ENCODE peak calls at places on chromosomes 13 and 19, in four cellular contexts. Y is IMR-90, F is neuronal stem cell, K is H9. X is an unnamed sample.
A peak's percentile ranks its signal among the peaks of the same experiment; 100 is the strongest.

GRCh38 chr13:51632643-51633357 is 48.5 kb downstream of the WDFY2 start:
- DNase-seq in Y (no peak), F (peak; percentile 54), K (peak; percentile 41), X (no peak)

GRCh38 chr13:110712849-110713641 is 455 bp upstream of the ING1 start:
- DNase-seq in Y (peak; percentile 100), F (peak; percentile 99), K (peak; percentile 100), X (peak; percentile 100)

GRCh38 chr13:26867451-26868067 is 107.0 kb upstream of the GPR12 start:
- DNase-seq in Y (peak; percentile 14), F (peak; percentile 40), K (no peak), X (peak; percentile 32)

GRCh38 chr19:2650515-2650914 is 52.0 kb downstream of the GNG7 start:
- DNase-seq in Y (no peak), F (no peak), K (no peak), X (no peak)

GRCh38 chr19:34669305-34669704 is 7.7 kb downstream of the SCGB2B2 start:
- DNase-seq in Y (no peak), F (no peak), K (no peak), X (no peak)

GRCh38 chr19:9936151-9937000 is at the start of gene OLFM2:
- DNase-seq in Y (no peak), F (peak; percentile 63), K (peak; percentile 89), X (no peak)

GRCh38 chr19:13974073-13974472 is 21.8 kb downstream of the DCAF15 start:
- DNase-seq in Y (no peak), F (peak; percentile 35), K (peak; percentile 93), X (no peak)

GRCh38 chr13:48723168-48723567 is 69.4 kb downstream of the CYSLTR2 start:
- DNase-seq in Y (no peak), F (no peak), K (no peak), X (no peak)

GRCh38 chr19:459724-460511 is 915 bp downstream of the SHC2 start:
- DNase-seq in Y (peak; percentile 27), F (peak; percentile 60), K (peak; percentile 61), X (peak; percentile 82)

GRCh38 chr13:111262281-111262680 is 58.2 kb upstream of the TEX29 start:
- DNase-seq in Y (no peak), F (no peak), K (no peak), X (no peak)

GRCh38 chr13:30615851-30616311 is 1.8 kb upstream of the USPL1 start:
- DNase-seq in Y (peak; percentile 41), F (no peak), K (no peak), X (peak; percentile 52)

GRCh38 chr19:1474765-1475351 is 4.2 kb downstream of the C19orf25 start:
- DNase-seq in Y (no peak), F (no peak), K (no peak), X (no peak)

GRCh38 chr13:103517066-103517767 is 451.0 kb upstream of the SLC10A2 start:
- DNase-seq in Y (no peak), F (no peak), K (no peak), X (no peak)

GRCh38 chr13:112657850-112658445 is 31.9 kb upstream of the ATP11A start:
- DNase-seq in Y (peak; percentile 81), F (no peak), K (peak; percentile 33), X (peak; percentile 70)

GRCh38 chr13:25687622-25688225 is 315.9 kb downstream of the ATP8A2 start:
- DNase-seq in Y (no peak), F (no peak), K (no peak), X (no peak)

GRCh38 chr13:52597676-52598075 is 44.6 kb upstream of the HNRNPA1L2 start:
- DNase-seq in Y (no peak), F (no peak), K (no peak), X (no peak)

GRCh38 chr13:23731709-23732108 is 157.5 kb downstream of the MIPEP start:
- DNase-seq in Y (no peak), F (no peak), K (no peak), X (no peak)

GRCh38 chr13:22757530-22758120 is 423.2 kb upstream of the SGCG start:
- DNase-seq in Y (peak; percentile 7), F (no peak), K (no peak), X (peak; percentile 5)

GRCh38 chr13:34391071-34391470 is 551.0 kb upstream of the NBEA start:
- DNase-seq in Y (peak; percentile 5), F (no peak), K (no peak), X (peak; percentile 38)

GRCh38 chr13:48398450-48399095 is 14.3 kb downstream of the LPAR6 start:
- DNase-seq in Y (peak; percentile 18), F (no peak), K (no peak), X (no peak)

GRCh38 chr13:63124863-63125262 is 1709.2 kb upstream of the PCDH20 start:
- DNase-seq in Y (peak; percentile 60), F (no peak), K (no peak), X (peak; percentile 31)

GRCh38 chr13:41544824-41545707 is 87.7 kb downstream of the RGCC start:
- DNase-seq in Y (peak; percentile 28), F (no peak), K (no peak), X (peak; percentile 26)

GRCh38 chr19:56116606-56117005 is 4.5 kb downstream of the ZNF787 start:
- DNase-seq in Y (no peak), F (no peak), K (no peak), X (no peak)

GRCh38 chr19:18999896-19000620 is 33.3 kb downstream of the SUGP2 start:
- DNase-seq in Y (peak; percentile 10), F (no peak), K (no peak), X (peak; percentile 15)

GRCh38 chr13:88345171-88345847 is 674.1 kb downstream of the SLITRK5 start:
- DNase-seq in Y (no peak), F (no peak), K (no peak), X (no peak)

GRCh38 chr13:27658569-27658968 is 36.9 kb downstream of the POLR1D start:
- DNase-seq in Y (peak; percentile 60), F (no peak), K (no peak), X (peak; percentile 8)

GRCh38 chr19:50557009-50557613 is 11.1 kb downstream of the LRRC4B start:
- DNase-seq in Y (no peak), F (no peak), K (no peak), X (no peak)

DNA sequence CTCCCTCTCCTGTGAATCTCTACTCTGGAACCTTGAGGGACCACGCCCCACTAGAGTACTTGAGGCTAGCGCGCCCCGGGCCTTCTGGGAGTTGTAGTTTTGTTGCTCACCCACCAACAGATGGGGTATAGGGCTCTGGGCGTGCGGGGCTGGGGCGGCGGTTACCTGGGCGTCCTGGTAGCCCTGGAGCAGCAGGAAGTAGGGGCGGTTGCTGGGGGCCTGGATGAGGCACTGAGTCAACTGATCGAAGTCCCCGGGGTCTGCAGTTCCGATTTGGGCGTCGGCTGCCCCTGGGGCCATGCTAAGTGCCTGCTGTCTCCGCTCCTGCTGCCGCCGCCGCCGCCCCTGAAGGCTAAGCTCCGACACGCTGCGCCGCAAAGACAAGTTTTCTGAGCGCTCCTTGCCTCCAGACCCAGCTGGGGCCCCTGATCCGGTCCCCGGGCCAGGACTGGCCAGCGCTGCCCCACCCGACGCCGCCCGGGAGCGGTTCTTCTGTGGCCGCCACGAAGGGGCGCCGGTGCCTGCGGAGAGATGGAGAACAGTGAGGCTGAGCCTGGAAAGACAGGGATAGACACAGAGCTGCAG is 5.3 kb downstream of the RASIP1 start:
- DNase-seq in Y (no peak), F (no peak), K (peak; percentile 86), X (peak; percentile 78)
- H3K18ac ChIP-seq in Y (no peak overlapping the region), F (peak overlapping the region; percentile 96), K (peak overlapping the region; percentile 41), X (peak overlapping the region; percentile 92)

GRCh38 chr19:51978882-51979281 is 7.8 kb downstream of the ZNF350 start:
- DNase-seq in Y (no peak), F (no peak), K (no peak), X (no peak)
- H3K9me3 ChIP-seq in Y (peaks cover 49% of the 10 kb centered on the region), F (peaks cover 9% of the 10 kb centered on the region), K (peaks cover 24% of the 10 kb centered on the region), X (peaks cover 98% of the 10 kb centered on the region)

DNA sequence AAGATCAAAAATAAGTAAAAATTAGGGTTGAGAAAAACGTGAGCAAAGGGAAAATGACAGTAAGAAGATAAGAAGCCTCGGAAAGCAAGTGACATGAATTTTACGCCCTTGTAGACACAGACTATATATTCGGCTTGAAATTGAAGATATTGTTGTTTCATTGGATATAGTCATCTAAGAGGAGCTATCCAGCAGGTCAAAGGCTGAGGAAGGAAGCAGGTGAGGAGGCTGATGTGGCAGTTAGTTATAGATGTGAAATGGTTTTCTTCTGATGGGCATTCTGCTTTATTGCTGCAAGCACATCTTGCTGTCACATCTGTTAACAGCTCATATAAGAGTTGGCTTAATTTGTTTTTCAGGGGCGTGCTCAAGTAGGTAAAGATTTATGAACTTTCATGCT is 146.1 kb downstream of the KLF5 start:
- DNase-seq in Y (no peak), F (no peak), K (no peak), X (no peak)
- H3K14ac ChIP-seq in Y (no peak overlapping the region), F (no peak overlapping the region), K (no peak overlapping the region), X (no peak overlapping the region)

GRCh38 chr19:16324384-16325160 is at the start of gene KLF2:
- DNase-seq in Y (peak; percentile 90), F (peak; percentile 78), K (peak; percentile 71), X (peak; percentile 92)
- H3K18ac ChIP-seq in Y (peak within 1 kb of the TSS; percentile 78), F (peak within 1 kb of the TSS; percentile 83), K (peak within 1 kb of the TSS; percentile 94), X (peak within 1 kb of the TSS; percentile 100)

GRCh38 chr19:37565370-37565669 is 29.3 kb downstream of the ZNF571 start:
- DNase-seq in Y (no peak), F (no peak), K (no peak), X (no peak)
- H3K9me3 ChIP-seq in Y (peaks cover 67% of the 10 kb centered on the region), F (peaks cover 34% of the 10 kb centered on the region), K (peaks cover 86% of the 10 kb centered on the region), X (peaks cover 4% of the 10 kb centered on the region)

GRCh38 chr13:75739244-75739868 is 103.2 kb downstream of the LMO7 start:
- DNase-seq in Y (peak; percentile 35), F (no peak), K (no peak), X (no peak)
- H3K14ac ChIP-seq in Y (no peak overlapping the region), F (no peak overlapping the region), K (no peak overlapping the region), X (no peak overlapping the region)

GRCh38 chr13:114045113-114045735 is 71.3 kb upstream of the C13orf46 start:
- DNase-seq in Y (no peak), F (no peak), K (no peak), X (no peak)
- H3K18ac ChIP-seq in Y (peak overlapping the region; percentile 66), F (peak overlapping the region; percentile 6), K (no peak overlapping the region), X (no peak overlapping the region)

GRCh38 chr19:36771275-36772231 is 1.1 kb downstream of the ZNF850 start:
- DNase-seq in Y (peak; percentile 87), F (peak; percentile 43), K (peak; percentile 84), X (peak; percentile 92)
- H3K9me3 ChIP-seq in Y (peaks cover 14% of the 10 kb centered on the region), F (peaks cover 14% of the 10 kb centered on the region), K (no peaks in the 10 kb centered on the region), X (peaks cover 28% of the 10 kb centered on the region)

GRCh38 chr19:39410620-39411005 is 1.9 kb upstream of the PLEKHG2 start:
- DNase-seq in Y (no peak), F (no peak), K (no peak), X (no peak)
- H3K14ac ChIP-seq in Y (peak overlapping the region; percentile 99), F (no peak overlapping the region), K (no peak overlapping the region), X (no peak overlapping the region)